ENCODE peak calls at places on chromosomes 12 and 14, in ten cellular contexts. One of them, this sample, is unnamed.

GRCh38 chr12:92955997-92956663 is 27.0 kb upstream of the EEA1 start:
- DNase-seq in LoVo: no peak
- DNase-seq in germinal center: no peak
- DNase-seq in activated gamma-delta T cell treated with Interleukin-2 at 50 U/mL for 16 hours: no peak
- DNase-seq in AG10803: peak
- DNase-seq in Daoy: no peak
- DNase-seq in activated CD4-positive, alpha-beta T cell treated with anti-CD3 and anti-CD28 coated beads for 48 hours: no peak
- DNase-seq in lower leg skin: no peak
- DNase-seq in activated B cell treated with CpG ODN at 0.5 μM for 24 hours: no peak
- DNase-seq in mesenchymal stem cell: peak
- DNase-seq in this sample: no peak

GRCh38 chr14:85576161-85576560 is 46.2 kb downstream of the FLRT2 start:
- DNase-seq in activated B cell treated with CpG ODN at 0.5 μM for 24 hours: no peak
- DNase-seq in mesenchymal stem cell: peak
- DNase-seq in activated gamma-delta T cell treated with Interleukin-2 at 50 U/mL for 16 hours: no peak
- DNase-seq in germinal center: no peak
- DNase-seq in Daoy: no peak
- DNase-seq in AG10803: peak
- DNase-seq in lower leg skin: no peak
- DNase-seq in activated CD4-positive, alpha-beta T cell treated with anti-CD3 and anti-CD28 coated beads for 48 hours: no peak
- DNase-seq in LoVo: no peak
- DNase-seq in this sample: no peak

GRCh38 chr12:109730306-109731145 is 16.9 kb downstream of the FAM222A start:
- DNase-seq in mesenchymal stem cell: no peak
- DNase-seq in Daoy: no peak
- DNase-seq in activated B cell treated with CpG ODN at 0.5 μM for 24 hours: no peak
- DNase-seq in activated CD4-positive, alpha-beta T cell treated with anti-CD3 and anti-CD28 coated beads for 48 hours: no peak
- DNase-seq in activated gamma-delta T cell treated with Interleukin-2 at 50 U/mL for 16 hours: no peak
- DNase-seq in LoVo: no peak
- DNase-seq in germinal center: no peak
- DNase-seq in lower leg skin: no peak
- DNase-seq in AG10803: no peak
- DNase-seq in this sample: no peak

GRCh38 chr14:101017209-101017608 is 113.7 kb upstream of the RTL1 start:
- DNase-seq in mesenchymal stem cell: no peak
- DNase-seq in LoVo: no peak
- DNase-seq in germinal center: no peak
- DNase-seq in Daoy: no peak
- DNase-seq in activated B cell treated with CpG ODN at 0.5 μM for 24 hours: no peak
- DNase-seq in AG10803: peak
- DNase-seq in lower leg skin: no peak
- DNase-seq in activated CD4-positive, alpha-beta T cell treated with anti-CD3 and anti-CD28 coated beads for 48 hours: no peak
- DNase-seq in activated gamma-delta T cell treated with Interleukin-2 at 50 U/mL for 16 hours: no peak
- DNase-seq in this sample: no peak

GRCh38 chr12:93032748-93033147 is 103.7 kb upstream of the EEA1 start:
- DNase-seq in lower leg skin: no peak
- DNase-seq in AG10803: no peak
- DNase-seq in LoVo: no peak
- DNase-seq in activated B cell treated with CpG ODN at 0.5 μM for 24 hours: no peak
- DNase-seq in activated gamma-delta T cell treated with Interleukin-2 at 50 U/mL for 16 hours: no peak
- DNase-seq in germinal center: no peak
- DNase-seq in Daoy: no peak
- DNase-seq in activated CD4-positive, alpha-beta T cell treated with anti-CD3 and anti-CD28 coated beads for 48 hours: no peak
- DNase-seq in mesenchymal stem cell: peak
- DNase-seq in this sample: no peak

GRCh38 chr12:103105971-103106597 is 148.6 kb downstream of the ASCL1 start:
- DNase-seq in Daoy: no peak
- DNase-seq in activated B cell treated with CpG ODN at 0.5 μM for 24 hours: no peak
- DNase-seq in germinal center: no peak
- DNase-seq in lower leg skin: no peak
- DNase-seq in mesenchymal stem cell: no peak
- DNase-seq in AG10803: no peak
- DNase-seq in activated CD4-positive, alpha-beta T cell treated with anti-CD3 and anti-CD28 coated beads for 48 hours: no peak
- DNase-seq in activated gamma-delta T cell treated with Interleukin-2 at 50 U/mL for 16 hours: no peak
- DNase-seq in LoVo: no peak
- DNase-seq in this sample: no peak

GRCh38 chr12:56267443-56268071 is 815 bp downstream of the COQ10A start:
- DNase-seq in mesenchymal stem cell: no peak
- DNase-seq in AG10803: no peak
- DNase-seq in lower leg skin: no peak
- DNase-seq in activated CD4-positive, alpha-beta T cell treated with anti-CD3 and anti-CD28 coated beads for 48 hours: no peak
- DNase-seq in activated B cell treated with CpG ODN at 0.5 μM for 24 hours: no peak
- DNase-seq in germinal center: no peak
- DNase-seq in activated gamma-delta T cell treated with Interleukin-2 at 50 U/mL for 16 hours: no peak
- DNase-seq in Daoy: no peak
- DNase-seq in LoVo: no peak
- DNase-seq in this sample: no peak

GRCh38 chr12:103814436-103814835 is 26.6 kb downstream of the NT5DC3 start:
- DNase-seq in activated gamma-delta T cell treated with Interleukin-2 at 50 U/mL for 16 hours: no peak
- DNase-seq in germinal center: no peak
- DNase-seq in AG10803: no peak
- DNase-seq in activated CD4-positive, alpha-beta T cell treated with anti-CD3 and anti-CD28 coated beads for 48 hours: no peak
- DNase-seq in lower leg skin: no peak
- DNase-seq in LoVo: no peak
- DNase-seq in activated B cell treated with CpG ODN at 0.5 μM for 24 hours: no peak
- DNase-seq in Daoy: no peak
- DNase-seq in mesenchymal stem cell: no peak
- DNase-seq in this sample: no peak